ENCODE peak calls at places on chromosomes 11 and 22, in nine cellular contexts. L, X, Z, D, F, N, P, C and G are unnamed samples.

GRCh38 chr11:31968774-31969433 is 122.0 kb upstream of the RCN1 start:
- DNase-seq in L (no peak), X (no peak), Z (no peak), D (no peak), F (no peak), N (no peak), P (no peak), C (no peak), G (no peak)

GRCh38 chr22:30602049-30602448 is 4.9 kb upstream of the TCN2 start:
- DNase-seq in L (no peak), X (no peak), Z (peak; percentile 67), D (no peak), F (no peak), N (no peak), P (no peak), C (peak; percentile 42), G (no peak)

GRCh38 chr11:113203332-113203731 is 111.1 kb upstream of the TTC12 start:
- DNase-seq in L (no peak), X (no peak), Z (no peak), D (no peak), F (no peak), N (no peak), P (no peak), C (no peak), G (no peak)

GRCh38 chr22:23305922-23306374 is 125.6 kb downstream of the BCR start:
- DNase-seq in L (no peak), X (peak; percentile 33), Z (no peak), D (peak; percentile 72), F (no peak), N (peak; percentile 64), P (no peak), C (no peak), G (peak; percentile 33)

GRCh38 chr11:13983081-13983751 is 20.7 kb downstream of the SPON1 start:
- DNase-seq in L (no peak), X (peak; percentile 45), Z (no peak), D (no peak), F (no peak), N (no peak), P (no peak), C (no peak), G (peak; percentile 78)

GRCh38 chr11:64058494-64058893 is 22.8 kb downstream of the FLRT1 start:
- DNase-seq in L (no peak), X (peak; percentile 20), Z (no peak), D (no peak), F (no peak), N (no peak), P (no peak), C (no peak), G (no peak)

GRCh38 chr22:31295831-31296230 is 3.5 kb upstream of the PIK3IP1 start:
- DNase-seq in L (no peak), X (no peak), Z (no peak), D (no peak), F (no peak), N (no peak), P (no peak), C (no peak), G (no peak)

GRCh38 chr22:38304526-38304925 is 12.7 kb downstream of the CSNK1E start:
- DNase-seq in L (no peak), X (no peak), Z (no peak), D (no peak), F (no peak), N (no peak), P (no peak), C (no peak), G (no peak)

GRCh38 chr11:78391424-78391823 is 26.2 kb downstream of the GAB2 start:
- DNase-seq in L (no peak), X (no peak), Z (no peak), D (no peak), F (no peak), N (no peak), P (no peak), C (no peak), G (no peak)

GRCh38 chr11:46272816-46273427 is 4.5 kb upstream of the CREB3L1 start:
- DNase-seq in L (no peak), X (peak; percentile 74), Z (no peak), D (peak; percentile 72), F (no peak), N (peak; percentile 62), P (no peak), C (no peak), G (peak; percentile 70)

GRCh38 chr11:132994038-132994502 is 538.2 kb downstream of the OPCML start:
- DNase-seq in L (no peak), X (no peak), Z (no peak), D (no peak), F (no peak), N (no peak), P (no peak), C (peak; percentile 48), G (no peak)

GRCh38 chr11:1491379-1491778 is 4.8 kb upstream of the MOB2 start:
- DNase-seq in L (no peak), X (no peak), Z (no peak), D (no peak), F (no peak), N (no peak), P (no peak), C (no peak), G (no peak)

GRCh38 chr11:24903555-24903954 is 406.7 kb downstream of the LUZP2 start:
- DNase-seq in L (no peak), X (no peak), Z (no peak), D (no peak), F (no peak), N (no peak), P (no peak), C (no peak), G (no peak)

GRCh38 chr22:17781319-17782031 is 7.2 kb upstream of the BID start:
- DNase-seq in L (peak; percentile 29), X (no peak), Z (no peak), D (no peak), F (no peak), N (no peak), P (peak; percentile 45), C (no peak), G (no peak)

GRCh38 chr11:83823461-83824025 is 537.4 kb upstream of the CCDC90B start:
- DNase-seq in L (no peak), X (no peak), Z (no peak), D (no peak), F (no peak), N (no peak), P (no peak), C (no peak), G (no peak)

GRCh38 chr11:30753504-30753903 is 167.4 kb upstream of the MPPED2 start:
- DNase-seq in L (no peak), X (no peak), Z (no peak), D (no peak), F (no peak), N (no peak), P (no peak), C (no peak), G (no peak)

GRCh38 chr11:132638421-132638820 is 893.9 kb downstream of the OPCML start:
- DNase-seq in L (no peak), X (no peak), Z (no peak), D (no peak), F (no peak), N (no peak), P (no peak), C (no peak), G (no peak)

GRCh38 chr11:112369374-112369773 is 108.7 kb upstream of the PLET1 start:
- DNase-seq in L (no peak), X (no peak), Z (no peak), D (no peak), F (no peak), N (no peak), P (no peak), C (no peak), G (no peak)

GRCh38 chr11:128840783-128841182 is 26.3 kb downstream of the KCNJ1 start:
- DNase-seq in L (no peak), X (no peak), Z (no peak), D (no peak), F (no peak), N (no peak), P (no peak), C (no peak), G (no peak)

GRCh38 chr11:77212314-77213007 is 84.4 kb downstream of the MYO7A start:
- DNase-seq in L (no peak), X (no peak), Z (no peak), D (no peak), F (no peak), N (no peak), P (no peak), C (peak; percentile 1), G (no peak)

GRCh38 chr11:124669193-124669592 is 4.3 kb downstream of the SIAE start:
- DNase-seq in L (peak; percentile 23), X (peak; percentile 35), Z (peak; percentile 71), D (peak; percentile 33), F (peak; percentile 55), N (peak; percentile 54), P (no peak), C (peak; percentile 57), G (peak; percentile 48)

GRCh38 chr11:61477126-61477525 is 31.4 kb upstream of the LRRC10B start:
- DNase-seq in L (no peak), X (no peak), Z (no peak), D (no peak), F (no peak), N (no peak), P (no peak), C (no peak), G (no peak)

GRCh38 chr11:8329961-8330361 is 66.3 kb upstream of the LMO1 start:
- DNase-seq in L (no peak), X (no peak), Z (peak; percentile 73), D (no peak), F (no peak), N (no peak), P (no peak), C (peak; percentile 47), G (no peak)
- H3K4me3 ChIP-seq in L (no peak overlapping the region), X (no peak overlapping the region), Z (no peak overlapping the region), D (no peak overlapping the region), F (no peak overlapping the region), N (no peak overlapping the region), P (no peak overlapping the region), C (no peak overlapping the region), G (no peak overlapping the region)

GRCh38 chr22:49395617-49396016 is 432.1 kb downstream of the BRD1 start:
- DNase-seq in L (no peak), X (no peak), Z (peak; percentile 14), D (no peak), F (no peak), N (no peak), P (no peak), C (no peak), G (no peak)
- H3K4me3 ChIP-seq in L (no peak overlapping the region), X (no peak overlapping the region), Z (no peak overlapping the region), D (no peak overlapping the region), F (no peak overlapping the region), N (no peak overlapping the region), P (no peak overlapping the region), C (no peak overlapping the region), G (no peak overlapping the region)

DNA sequence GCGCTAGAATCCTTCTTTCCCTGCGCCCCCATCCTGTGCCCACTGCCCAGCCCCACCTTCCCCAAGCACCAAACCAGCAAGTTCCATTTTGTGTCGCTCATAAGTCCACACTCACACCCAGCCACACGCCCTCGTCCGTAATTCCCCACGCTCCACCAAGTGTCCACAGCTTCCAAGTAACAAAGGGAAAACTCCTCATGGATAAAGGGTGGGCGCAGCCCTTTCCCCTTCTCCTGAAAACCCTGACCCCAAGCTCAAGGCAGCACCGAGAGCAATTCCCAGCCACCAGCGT is 463 bp downstream of the FXYD6 start:
- DNase-seq in L (no peak), X (no peak), Z (no peak), D (no peak), F (no peak), N (no peak), P (no peak), C (no peak), G (no peak)
- H3K4me3 ChIP-seq in L (peak overlapping the region; percentile 62), X (peak overlapping the region; percentile 63), Z (peak overlapping the region; percentile 89), D (peak overlapping the region; percentile 61), F (peak overlapping the region; percentile 42), N (peak overlapping the region; percentile 45), P (no peak overlapping the region), C (peak overlapping the region; percentile 72), G (peak overlapping the region; percentile 45)

GRCh38 chr22:47116426-47117341 is 354.2 kb downstream of the TBC1D22A start:
- DNase-seq in L (no peak), X (no peak), Z (no peak), D (no peak), F (peak; percentile 73), N (no peak), P (no peak), C (no peak), G (no peak)
- H3K4me3 ChIP-seq in L (no peak overlapping the region), X (no peak overlapping the region), Z (no peak overlapping the region), D (no peak overlapping the region), F (no peak overlapping the region), N (no peak overlapping the region), P (no peak overlapping the region), C (no peak overlapping the region), G (no peak overlapping the region)